ENCODE peak calls at places on chromosomes 16 and 17, in four cellular contexts. One of them, this sample, is unnamed.

GRCh38 chr17:82860606-82861392 is 21.0 kb upstream of the ZNF750 start:
- DNase-seq in GM12878: no peak
- DNase-seq in HL-60: no peak
- DNase-seq in K562: no peak
- DNase-seq in this sample: no peak

GRCh38 chr17:77449908-77450741 is 309.4 kb downstream of the SEC14L1 start:
- DNase-seq in K562: peak
- DNase-seq in HL-60: no peak
- DNase-seq in GM12878: no peak
- DNase-seq in this sample: no peak

GRCh38 chr16:58414938-58415451 is 22.7 kb downstream of the GINS3 start:
- DNase-seq in K562: no peak
- DNase-seq in HL-60: no peak
- DNase-seq in GM12878: no peak
- DNase-seq in this sample: no peak

GRCh38 chr16:49189286-49189685 is 92.4 kb downstream of the CBLN1 start:
- DNase-seq in GM12878: no peak
- DNase-seq in K562: no peak
- DNase-seq in HL-60: no peak
- DNase-seq in this sample: no peak

GRCh38 chr16:35431829-35432663 is 1972.6 kb downstream of the TP53TG3F start:
- DNase-seq in K562: peak
- DNase-seq in HL-60: no peak
- DNase-seq in GM12878: no peak
- DNase-seq in this sample: no peak

GRCh38 chr16:5033256-5034166 is at the start of gene NAGPA:
- DNase-seq in HL-60: peak
- DNase-seq in GM12878: no peak
- DNase-seq in K562: peak
- DNase-seq in this sample: peak

GRCh38 chr17:56543280-56543679 is 50.2 kb upstream of the NOG start:
- DNase-seq in K562: no peak
- DNase-seq in GM12878: no peak
- DNase-seq in HL-60: no peak
- DNase-seq in this sample: no peak

GRCh38 chr16:10961231-10961630 is 16.9 kb downstream of the CLEC16A start:
- DNase-seq in K562: no peak
- DNase-seq in GM12878: no peak
- DNase-seq in HL-60: no peak
- DNase-seq in this sample: no peak

GRCh38 chr16:30417447-30418349 is 10.3 kb downstream of the ZNF771 start:
- DNase-seq in K562: no peak
- DNase-seq in GM12878: peak
- DNase-seq in HL-60: peak
- DNase-seq in this sample: peak

GRCh38 chr17:58268326-58268725 is 12.4 kb downstream of the MPO start:
- DNase-seq in K562: no peak
- DNase-seq in HL-60: peak
- DNase-seq in GM12878: no peak
- DNase-seq in this sample: no peak

GRCh38 chr17:3659541-3660111 is 8.8 kb downstream of the TAX1BP3 start:
- DNase-seq in HL-60: no peak
- DNase-seq in K562: no peak
- DNase-seq in GM12878: no peak
- DNase-seq in this sample: no peak

GRCh38 chr17:7262192-7263070 is at the start of gene CLDN7:
- DNase-seq in K562: no peak
- DNase-seq in GM12878: no peak
- DNase-seq in HL-60: no peak
- DNase-seq in this sample: no peak

DNA sequence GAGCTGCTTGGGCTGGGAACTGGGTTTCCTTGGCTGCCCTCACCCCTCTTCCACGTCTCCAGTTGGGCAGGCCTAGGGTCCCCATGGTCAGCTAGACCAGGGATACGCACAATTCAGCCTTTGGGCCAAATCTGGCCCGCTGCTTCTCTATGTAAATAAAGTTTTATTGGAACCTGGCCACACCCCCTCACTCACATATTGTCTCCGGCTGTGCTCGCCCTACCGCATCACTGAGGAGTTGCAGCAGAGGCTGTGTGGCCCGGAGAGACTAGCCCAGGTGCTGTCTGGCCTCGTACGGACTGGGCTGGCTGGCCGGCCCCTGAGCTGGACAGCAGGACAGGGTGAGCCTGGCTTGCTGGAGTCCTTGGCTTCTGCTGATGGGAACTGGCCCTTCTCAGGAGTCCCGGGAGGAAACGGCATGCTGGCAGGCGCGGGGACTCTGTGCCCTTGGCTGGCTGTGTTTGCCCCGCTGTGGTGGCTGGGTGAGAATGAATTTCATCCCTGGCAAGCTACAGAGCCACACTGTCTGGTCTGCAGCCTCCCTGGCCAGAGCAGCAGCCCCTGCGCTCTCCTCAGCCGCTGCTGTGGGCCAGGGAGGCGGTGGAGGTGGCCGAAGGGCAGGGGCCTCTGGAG is 82.0 kb downstream of the ENGASE start:
- DNase-seq in K562: peak
- DNase-seq in GM12878: no peak
- DNase-seq in HL-60: no peak
- DNase-seq in this sample: no peak
- TF ChIP-seq SPI1 in K562: no peak
- TF ChIP-seq SPI1 in GM12878: no peak
- TF ChIP-seq SPI1 in HL-60: no peak
- TF ChIP-seq SPI1 in this sample: no peak

DNA sequence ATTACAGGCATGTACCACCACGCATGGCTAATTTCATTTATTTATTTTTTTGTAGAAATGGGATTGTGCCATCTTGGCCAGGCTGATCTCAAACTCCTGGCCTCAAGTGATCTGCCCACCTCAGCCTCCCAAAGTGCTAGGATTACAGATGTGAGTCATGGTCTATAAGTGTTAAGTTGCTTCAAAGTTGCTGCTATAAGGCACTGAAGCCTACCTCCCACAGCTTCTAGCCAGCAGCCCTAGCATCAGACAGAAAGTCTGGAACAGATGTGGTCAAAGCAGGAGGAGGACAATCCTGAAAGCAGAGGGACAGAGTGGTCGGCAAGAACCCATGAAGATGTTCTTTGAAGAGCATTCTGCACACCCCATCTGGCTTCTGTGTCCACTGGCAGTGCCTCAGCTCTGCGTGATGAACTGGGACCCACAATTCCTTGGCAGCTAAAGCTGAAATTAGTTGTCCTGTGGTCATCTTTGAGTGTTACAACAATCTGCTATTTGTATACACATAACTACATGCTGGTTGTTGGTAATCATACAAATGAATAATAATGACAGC is 11.2 kb downstream of the MAP3K14 start:
- DNase-seq in GM12878: no peak
- DNase-seq in HL-60: no peak
- DNase-seq in K562: no peak
- DNase-seq in this sample: no peak
- TF ChIP-seq SPI1 in GM12878: no peak
- TF ChIP-seq SPI1 in HL-60: no peak
- TF ChIP-seq SPI1 in K562: no peak
- TF ChIP-seq SPI1 in this sample: no peak

DNA sequence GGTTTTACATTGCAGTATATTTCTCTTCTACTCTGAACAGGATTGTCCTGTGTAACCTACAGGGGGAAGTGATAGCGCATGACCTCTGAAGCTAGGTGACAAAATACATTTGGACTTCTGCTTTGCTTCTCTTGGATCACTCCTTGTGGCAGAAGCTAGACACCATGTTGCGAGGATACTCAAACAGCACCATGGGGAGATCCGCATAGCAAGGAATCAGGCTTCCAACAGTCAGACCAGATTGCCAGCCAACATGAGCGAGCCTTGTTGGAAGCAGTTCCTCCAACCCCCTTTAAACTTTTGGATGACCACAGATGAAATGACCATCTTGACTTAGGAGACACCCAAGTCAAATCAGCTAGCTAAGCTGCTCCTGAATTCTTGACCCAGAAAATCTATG is 748.3 kb downstream of the MAF start:
- DNase-seq in HL-60: no peak
- DNase-seq in K562: no peak
- DNase-seq in GM12878: no peak
- DNase-seq in this sample: no peak
- TF ChIP-seq SPI1 in HL-60: no peak
- TF ChIP-seq SPI1 in K562: no peak
- TF ChIP-seq SPI1 in GM12878: no peak
- TF ChIP-seq SPI1 in this sample: no peak

GRCh38 chr17:1796800-1797199 is 32.9 kb downstream of the SMYD4 start:
- DNase-seq in K562: no peak
- DNase-seq in HL-60: no peak
- DNase-seq in GM12878: no peak
- DNase-seq in this sample: no peak
- TF ChIP-seq SPI1 in K562: no peak
- TF ChIP-seq SPI1 in HL-60: no peak
- TF ChIP-seq SPI1 in GM12878: no peak
- TF ChIP-seq SPI1 in this sample: no peak